ENCODE peak calls at places on chromosomes 7 and 10, in eight cellular contexts. E is astrocyte of the spinal cord, I is SK-N-SH, S is fibroblast of lung, P is endodermal cell, N is tibial artery, H is HCT116, Y is lower leg skin. O is an unnamed sample.

GRCh38 chr10:11336703-11337102 is 274.7 kb downstream of the USP6NL start:
- DNase-seq in E (no peak), I (no peak), S (no peak), P (no peak), N (no peak), H (no peak), Y (no peak), O (no peak)

GRCh38 chr10:79981673-79982485 is 33.0 kb upstream of the SFTPD start:
- DNase-seq in E (peak; percentile 21), I (peak; percentile 88), S (peak; percentile 12), P (peak; percentile 89), N (peak; percentile 71), H (peak; percentile 23), Y (peak; percentile 91), O (peak; percentile 56)

GRCh38 chr10:14302035-14302434 is 28.7 kb downstream of the FRMD4A start:
- DNase-seq in E (peak; percentile 34), I (no peak), S (peak; percentile 22), P (no peak), N (no peak), H (no peak), Y (no peak), O (no peak)

GRCh38 chr7:30301751-30302150 is 17.4 kb downstream of the ZNRF2 start:
- DNase-seq in E (no peak), I (no peak), S (no peak), P (no peak), N (no peak), H (no peak), Y (no peak), O (no peak)

GRCh38 chr10:120415709-120416330 is 41.2 kb upstream of the PLPP4 start:
- DNase-seq in E (peak; percentile 96), I (no peak), S (no peak), P (no peak), N (no peak), H (no peak), Y (no peak), O (no peak)

GRCh38 chr10:116787893-116788665 is 45.7 kb upstream of the HSPA12A start:
- DNase-seq in E (peak; percentile 70), I (peak; percentile 88), S (peak; percentile 70), P (peak; percentile 97), N (peak; percentile 81), H (peak; percentile 58), Y (peak; percentile 96), O (peak; percentile 81)

GRCh38 chr7:98110249-98111022 is 3.8 kb downstream of the LMTK2 start:
- DNase-seq in E (no peak), I (peak; percentile 52), S (no peak), P (no peak), N (no peak), H (no peak), Y (no peak), O (no peak)

GRCh38 chr7:782718-783449 is 49.4 kb upstream of the SUN1 start:
- DNase-seq in E (no peak), I (no peak), S (no peak), P (no peak), N (no peak), H (no peak), Y (no peak), O (no peak)

GRCh38 chr7:151438864-151439601 is 908 bp downstream of the CRYGN start:
- DNase-seq in E (no peak), I (no peak), S (no peak), P (no peak), N (peak; percentile 58), H (no peak), Y (no peak), O (no peak)

GRCh38 chr10:131452926-131453771 is 141.6 kb upstream of the TCERG1L start:
- DNase-seq in E (no peak), I (no peak), S (no peak), P (peak; percentile 92), N (peak; percentile 17), H (no peak), Y (peak; percentile 78), O (peak; percentile 60)

GRCh38 chr7:157027568-157028527 is 17.4 kb upstream of the MNX1 start:
- DNase-seq in E (no peak), I (peak; percentile 10), S (no peak), P (no peak), N (no peak), H (no peak), Y (peak; percentile 21), O (no peak)

GRCh38 chr7:33716581-33717477 is 188.5 kb upstream of the BMPER start:
- DNase-seq in E (peak; percentile 65), I (no peak), S (peak; percentile 71), P (peak; percentile 46), N (no peak), H (peak; percentile 54), Y (no peak), O (no peak)

GRCh38 chr7:107953265-107953923 is 49.6 kb downstream of the LAMB1 start:
- DNase-seq in E (no peak), I (peak; percentile 49), S (no peak), P (no peak), N (no peak), H (no peak), Y (peak; percentile 72), O (no peak)

GRCh38 chr10:96306516-96306915 is 2.3 kb downstream of the DNTT start:
- DNase-seq in E (no peak), I (no peak), S (no peak), P (no peak), N (peak; percentile 70), H (no peak), Y (peak; percentile 85), O (peak; percentile 44)

GRCh38 chr7:106346678-106347217 is 62.0 kb upstream of the NAMPT start:
- DNase-seq in E (peak; percentile 94), I (no peak), S (peak; percentile 97), P (no peak), N (no peak), H (peak; percentile 96), Y (no peak), O (no peak)

GRCh38 chr10:125156196-125156595 is 4.2 kb downstream of the CTBP2 start:
- DNase-seq in E (no peak), I (no peak), S (no peak), P (no peak), N (no peak), H (no peak), Y (no peak), O (no peak)
- H3K4me3 ChIP-seq in E (no peak overlapping the region), I (peak overlapping the region; percentile 27), S (no peak overlapping the region), P (peak overlapping the region; percentile 92), N (no peak overlapping the region), H (no peak overlapping the region), Y (no peak overlapping the region), O (no peak overlapping the region)

GRCh38 chr10:17181751-17182150 is 19.7 kb downstream of the TRDMT1 start:
- DNase-seq in E (no peak), I (no peak), S (no peak), P (no peak), N (no peak), H (no peak), Y (no peak), O (no peak)

GRCh38 chr10:17178006-17178405 is 23.5 kb downstream of the TRDMT1 start:
- DNase-seq in E (no peak), I (no peak), S (no peak), P (no peak), N (no peak), H (no peak), Y (no peak), O (no peak)

GRCh38 chr10:17185873-17186272 is 15.6 kb downstream of the TRDMT1 start:
- DNase-seq in E (no peak), I (no peak), S (no peak), P (no peak), N (no peak), H (no peak), Y (no peak), O (no peak)

GRCh38 chr10:17179002-17179401 is 22.5 kb downstream of the TRDMT1 start:
- DNase-seq in E (peak; percentile 64), I (no peak), S (no peak), P (no peak), N (no peak), H (no peak), Y (no peak), O (no peak)

DNA sequence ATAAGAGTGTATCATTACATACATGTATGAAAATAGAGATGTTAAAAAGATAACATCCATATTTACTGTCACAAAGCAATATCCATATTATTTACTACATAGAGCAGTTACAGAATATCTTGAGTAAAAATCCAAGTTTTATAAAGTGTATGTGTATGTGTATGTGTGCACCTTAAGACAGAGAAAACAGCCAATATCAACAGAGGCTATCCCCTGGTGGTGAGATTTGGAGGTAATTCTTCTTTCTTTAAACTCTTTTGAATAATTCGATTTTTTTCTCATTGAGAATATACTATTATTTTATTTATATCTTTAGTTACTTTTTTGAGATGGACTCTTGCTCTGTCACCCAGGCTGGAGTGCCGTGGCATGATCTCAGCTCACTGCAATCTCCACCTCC is 18.4 kb downstream of the TRDMT1 start:
- DNase-seq in E (no peak), I (no peak), S (no peak), P (no peak), N (no peak), H (no peak), Y (no peak), O (no peak)
- TF ChIP-seq CTCF in E (peak; percentile 27), I (peak; percentile 30), S (peak; percentile 33), P (peak; percentile 67), N (no peak), H (no peak), Y (no peak), O (no peak)

DNA sequence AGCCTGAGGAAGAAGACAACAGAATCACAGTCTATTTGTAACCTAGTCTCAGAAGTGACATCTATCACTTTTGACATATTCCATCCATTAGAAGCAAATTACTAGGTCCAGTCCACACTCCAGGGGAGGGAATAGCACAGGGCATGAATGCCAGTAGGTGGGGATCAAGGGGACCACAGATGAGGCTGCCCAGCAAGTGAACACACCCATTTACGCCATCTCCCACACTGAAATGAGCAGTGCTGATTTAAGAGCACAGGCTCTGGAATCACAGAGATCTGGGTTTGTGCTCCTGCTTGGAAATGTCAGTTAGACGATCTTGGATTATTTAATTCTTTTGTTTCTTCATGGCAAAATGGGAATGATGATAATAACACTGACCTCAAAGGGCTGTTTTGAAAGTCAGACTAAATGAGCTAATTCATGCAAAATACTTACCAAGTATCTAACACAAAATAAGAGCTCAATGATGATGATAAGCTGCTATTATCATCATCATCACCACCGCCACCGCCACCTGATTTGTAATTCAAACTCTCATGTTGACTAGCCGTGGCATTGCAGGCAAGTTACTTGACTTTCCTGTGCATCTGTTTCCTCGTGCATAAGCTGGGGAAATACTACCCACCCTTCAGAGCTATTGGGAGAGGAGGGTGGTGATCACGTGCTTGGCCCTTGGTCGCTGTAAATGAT is 138.9 kb upstream of the KLF14 start:
- DNase-seq in E (no peak), I (no peak), S (no peak), P (no peak), N (no peak), H (no peak), Y (no peak), O (no peak)
- H3K4me3 ChIP-seq in E (no peak overlapping the region), I (no peak overlapping the region), S (no peak overlapping the region), P (no peak overlapping the region), N (no peak overlapping the region), H (no peak overlapping the region), Y (no peak overlapping the region), O (no peak overlapping the region)

DNA sequence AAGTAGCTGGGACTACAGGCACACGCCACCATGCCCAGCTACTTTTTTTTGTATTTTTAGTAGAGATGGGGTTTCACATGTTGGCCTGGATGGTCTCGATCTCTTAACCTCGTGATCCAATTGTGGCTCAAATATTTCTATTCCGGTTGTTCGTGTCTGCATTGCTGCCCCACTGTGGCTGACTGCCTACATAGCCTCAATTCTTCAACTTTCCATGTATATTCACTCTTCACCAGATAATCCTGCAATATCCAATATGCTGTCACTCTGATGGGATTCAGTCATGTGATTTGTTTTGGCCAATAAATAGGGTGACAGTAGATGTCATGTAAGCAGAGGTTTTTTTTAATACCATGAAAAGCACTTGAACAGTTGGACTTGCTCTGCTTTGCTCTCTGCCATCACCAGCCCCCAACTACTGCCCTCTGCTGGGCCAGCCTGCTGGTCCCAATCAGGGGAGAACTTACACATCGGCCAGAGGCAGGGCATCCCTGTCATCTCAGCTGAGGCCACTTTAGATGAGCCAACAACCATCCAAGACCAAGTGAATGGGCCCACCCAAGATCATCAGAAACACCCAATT is 56.7 kb downstream of the NSUN6 start:
- DNase-seq in E (no peak), I (no peak), S (no peak), P (peak; percentile 87), N (no peak), H (no peak), Y (no peak), O (no peak)
- TF ChIP-seq CTCF in E (peak; percentile 28), I (peak; percentile 55), S (peak; percentile 41), P (peak; percentile 83), N (no peak), H (peak; percentile 56), Y (no peak), O (no peak)